ENCODE peak calls at places on chromosomes 5 and 9, in ten cellular contexts. I is fibroblast of lung; L is NB4; E is central memory CD4-positive, alpha-beta T cell; U is SJSA1; T is psoas muscle; O is NCI-H1105; A is cardiac muscle cell; H is LoVo; N is brain microvascular endothelial cell. V is an unnamed sample.

GRCh38 chr9:21968331-21969010 is 25.7 kb downstream of the CDKN2A start:
- DNase-seq in L (no peak), O (no peak), N (no peak), U (no peak), T (peak; percentile 50), I (no peak), H (no peak), E (no peak), A (peak; percentile 34), V (no peak)

GRCh38 chr9:35763803-35764202 is 9.7 kb upstream of the MSMP start:
- DNase-seq in E (no peak), N (no peak), A (no peak), I (no peak), H (no peak), L (peak; percentile 13), O (no peak), U (no peak), T (no peak), V (no peak)

GRCh38 chr5:25554077-25554476 is 909.3 kb upstream of the CDH10 start:
- DNase-seq in L (no peak), U (no peak), N (no peak), T (no peak), A (no peak), O (no peak), I (no peak), E (no peak), H (no peak), V (no peak)

GRCh38 chr5:106822851-106823250 is 847.9 kb downstream of the EFNA5 start:
- DNase-seq in E (no peak), H (no peak), N (no peak), A (no peak), T (no peak), U (no peak), L (no peak), I (no peak), O (no peak), V (no peak)

GRCh38 chr5:139593716-139594319 is 32.7 kb downstream of the UBE2D2 start:
- DNase-seq in T (no peak), O (no peak), E (no peak), I (peak; percentile 21), N (peak; percentile 65), L (no peak), A (peak; percentile 60), U (peak; percentile 63), H (peak; percentile 81), V (no peak)

GRCh38 chr9:115593587-115594091 is 475.7 kb upstream of the TNC start:
- DNase-seq in O (peak; percentile 8), A (peak; percentile 68), E (no peak), U (no peak), T (no peak), L (peak; percentile 32), H (peak; percentile 46), N (peak; percentile 70), I (peak; percentile 75), V (no peak)

GRCh38 chr5:34587355-34588241 is 68.5 kb upstream of the RAI14 start:
- DNase-seq in N (peak; percentile 74), L (peak; percentile 20), U (peak; percentile 45), O (no peak), I (peak; percentile 67), A (peak; percentile 56), E (no peak), T (no peak), H (peak; percentile 53), V (no peak)

GRCh38 chr5:68374770-68375518 is 159.4 kb downstream of the PIK3R1 start:
- DNase-seq in E (no peak), N (no peak), U (no peak), T (no peak), O (no peak), H (no peak), L (no peak), I (no peak), A (peak; percentile 24), V (no peak)

V was measured in omental fat pad.